ENCODE peak calls at places on chromosomes 2 and 18, in four cellular contexts. Z is A549, U is psoas muscle, F is heart left ventricle. V is an unnamed sample.

GRCh38 chr2:1140389-1141003 is 189.8 kb downstream of the SNTG2 start:
- DNase-seq in Z (peak; percentile 22), U (no peak), F (no peak), V (no peak)

GRCh38 chr2:141331127-141331526 is 799.7 kb downstream of the LRP1B start:
- DNase-seq in Z (peak; percentile 69), U (no peak), F (no peak), V (no peak)

GRCh38 chr18:54734059-54734458 is 94.2 kb upstream of the RAB27B start:
- DNase-seq in Z (peak; percentile 69), U (no peak), F (no peak), V (no peak)

GRCh38 chr2:221570321-221571107 is 1.6 kb downstream of the EPHA4 start:
- DNase-seq in Z (no peak), U (no peak), F (no peak), V (peak; percentile 65)

GRCh38 chr18:6624271-6624670 is 105.2 kb upstream of the ARHGAP28 start:
- DNase-seq in Z (no peak), U (no peak), F (no peak), V (no peak)

GRCh38 chr2:216315817-216316603 is 56.3 kb downstream of the MARCHF4 start:
- DNase-seq in Z (peak; percentile 83), U (no peak), F (no peak), V (no peak)

GRCh38 chr2:224217962-224218347 is 178.9 kb upstream of the SERPINE2 start:
- DNase-seq in Z (no peak), U (no peak), F (peak; percentile 27), V (no peak)

GRCh38 chr2:72940786-72941185 is 23.5 kb downstream of the EMX1 start:
- DNase-seq in Z (no peak), U (no peak), F (no peak), V (no peak)

GRCh38 chr2:235979753-235980459 is 188.3 kb downstream of the GBX2 start:
- DNase-seq in Z (no peak), U (no peak), F (no peak), V (no peak)

GRCh38 chr2:81670885-81671284 is 1366.3 kb upstream of the LRRTM1 start:
- DNase-seq in Z (no peak), U (no peak), F (no peak), V (no peak)

GRCh38 chr18:79069792-79070151 is 578 bp downstream of the ATP9B start:
- DNase-seq in Z (no peak), U (no peak), F (no peak), V (no peak)

GRCh38 chr18:79068299-79068945 is 772 bp upstream of the ATP9B start:
- DNase-seq in Z (no peak), U (peak; percentile 49), F (no peak), V (no peak)

GRCh38 chr18:79067611-79068010 is 1.6 kb upstream of the ATP9B start:
- DNase-seq in Z (no peak), U (no peak), F (no peak), V (no peak)

GRCh38 chr18:79070486-79070885 is 1.3 kb downstream of the ATP9B start:
- DNase-seq in Z (no peak), U (no peak), F (no peak), V (no peak)

GRCh38 chr18:79068946-79069791 is at the start of gene ATP9B:
- DNase-seq in Z (peak; percentile 95), U (peak; percentile 99), F (peak; percentile 97), V (peak; percentile 95)
- TF ChIP-seq CTCF in Z (no peak), U (no peak), F (no peak), V (no peak)

GRCh38 chr18:48036641-48037421 is 106.4 kb upstream of the SMAD2 start:
- DNase-seq in Z (no peak), U (no peak), F (no peak), V (peak; percentile 23)
- H3K27ac ChIP-seq in Z (no peak overlapping the region), U (no peak overlapping the region), F (no peak overlapping the region), V (peak overlapping the region; percentile 15)

GRCh38 chr2:150484461-150484931 is 3.0 kb downstream of the RND3 start:
- DNase-seq in Z (no peak), U (no peak), F (peak; percentile 34), V (no peak)
- H3K4me1 ChIP-seq in Z (peaks cover 57% of the 10 kb centered on the region), U (peaks cover 38% of the 10 kb centered on the region), F (peaks cover 40% of the 10 kb centered on the region), V (peaks cover 42% of the 10 kb centered on the region)

DNA sequence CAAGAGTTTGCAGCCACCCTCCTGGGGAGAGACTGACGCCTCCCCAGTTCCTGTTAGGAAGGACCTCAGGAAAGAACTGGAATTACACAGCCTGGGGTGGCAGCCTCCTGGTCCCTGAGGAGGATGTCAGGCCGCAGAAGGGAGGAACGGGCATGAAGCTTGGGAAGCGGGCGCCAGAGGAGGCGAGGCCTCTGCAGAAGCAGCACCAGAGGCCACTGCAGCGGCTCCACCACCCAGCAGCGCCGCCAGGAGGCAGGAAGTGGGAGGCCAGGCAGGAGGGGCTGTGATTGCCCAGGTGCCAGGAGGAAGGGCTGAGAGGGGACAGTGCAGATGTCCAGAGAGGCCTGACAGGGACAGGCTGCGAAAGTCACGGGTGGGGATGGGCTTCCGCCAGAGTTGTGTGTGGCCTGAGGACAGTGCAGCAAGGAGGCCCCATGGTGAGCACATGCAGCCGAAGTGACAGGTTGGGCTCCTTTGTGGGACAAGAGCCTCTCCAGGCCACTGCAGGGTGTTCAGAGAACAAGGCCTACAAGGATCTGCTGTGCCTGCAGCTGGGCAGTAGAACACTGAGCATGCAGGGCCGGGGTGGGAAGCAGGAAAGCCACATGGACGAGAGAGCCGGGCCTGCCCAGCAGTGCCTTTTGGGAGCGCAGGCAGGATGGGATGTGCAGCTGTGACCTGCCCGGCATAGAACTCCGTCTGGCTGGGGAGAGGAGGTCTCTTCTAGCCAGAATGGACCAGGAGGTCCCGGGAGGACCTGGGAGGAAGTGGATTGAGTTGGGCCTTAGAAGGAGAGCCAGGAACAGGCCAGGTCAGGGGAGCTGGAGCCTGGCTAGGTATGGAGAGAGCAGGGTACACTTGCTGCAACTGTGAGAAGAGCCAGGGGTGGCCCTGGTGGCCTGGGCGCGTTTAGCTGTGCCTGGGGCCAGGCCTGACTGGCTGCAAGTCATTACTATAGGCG is 39.1 kb upstream of the ALPP start:
- DNase-seq in Z (no peak), U (peak; percentile 43), F (peak; percentile 28), V (peak; percentile 57)
- TF ChIP-seq CTCF in Z (no peak), U (no peak), F (no peak), V (no peak)

V was measured in tibial artery.